ENCODE peak calls at places on chromosomes 6 and 20, in five cellular contexts. S, G, T, E and W are unnamed samples.

GRCh38 chr6:111823831-111824607 is 49.2 kb downstream of the FYN start:
- DNase-seq in E (peak), S (no peak), G (no peak), T (peak), W (no peak)

GRCh38 chr6:113645576-113645970 is 211.6 kb upstream of the MARCKS start:
- DNase-seq in E (peak), S (no peak), T (peak), G (peak), W (no peak)

GRCh38 chr6:118223316-118223715 is 316.3 kb downstream of the SLC35F1 start:
- DNase-seq in E (no peak), S (no peak), T (no peak), G (no peak), W (no peak)

GRCh38 chr6:129744201-129744879 is 34.4 kb upstream of the ARHGAP18 start:
- DNase-seq in G (peak), T (peak), E (peak), S (no peak), W (no peak)

GRCh38 chr20:44273231-44274215 is 26.4 kb downstream of the GDAP1L1 start:
- DNase-seq in S (no peak), G (no peak), E (no peak), T (no peak), W (no peak)

GRCh38 chr6:116229287-116229913 is 24.5 kb downstream of the TSPYL4 start:
- DNase-seq in G (no peak), S (peak), E (peak), T (peak), W (no peak)

GRCh38 chr6:167113935-167114910 is 8.7 kb upstream of the CCR6 start:
- DNase-seq in T (no peak), S (no peak), G (no peak), E (no peak), W (no peak)

GRCh38 chr20:17662333-17663039 is 19.6 kb downstream of the RRBP1 start:
- DNase-seq in G (no peak), S (no peak), T (peak), E (peak), W (no peak)

GRCh38 chr20:58669287-58670006 is 18.4 kb downstream of the STX16 start:
- DNase-seq in G (no peak), E (no peak), S (no peak), T (no peak), W (no peak)

GRCh38 chr6:117498159-117498558 is 15.7 kb downstream of the DCBLD1 start:
- DNase-seq in G (no peak), S (no peak), E (peak), T (peak), W (no peak)

GRCh38 chr6:166610104-166610503 is 16.9 kb downstream of the RPS6KA2 start:
- DNase-seq in G (no peak), T (no peak), S (no peak), E (no peak), W (no peak)

GRCh38 chr6:13261464-13261994 is 66.8 kb downstream of the TBC1D7 start:
- DNase-seq in T (no peak), G (no peak), S (no peak), E (no peak), W (no peak)

GRCh38 chr6:111427341-111428116 is 55.5 kb downstream of the REV3L start:
- DNase-seq in T (peak), E (peak), G (peak), S (no peak), W (peak)

GRCh38 chr20:51698252-51698651 is 69.9 kb downstream of the ATP9A start:
- DNase-seq in E (no peak), G (no peak), T (no peak), S (no peak), W (no peak)

GRCh38 chr20:51705400-51705799 is 62.8 kb downstream of the ATP9A start:
- DNase-seq in S (no peak), E (no peak), T (no peak), G (no peak), W (no peak)

GRCh38 chr20:51700809-51701285 is 67.3 kb downstream of the ATP9A start:
- DNase-seq in S (no peak), T (peak), G (peak), E (peak), W (peak)

DNA sequence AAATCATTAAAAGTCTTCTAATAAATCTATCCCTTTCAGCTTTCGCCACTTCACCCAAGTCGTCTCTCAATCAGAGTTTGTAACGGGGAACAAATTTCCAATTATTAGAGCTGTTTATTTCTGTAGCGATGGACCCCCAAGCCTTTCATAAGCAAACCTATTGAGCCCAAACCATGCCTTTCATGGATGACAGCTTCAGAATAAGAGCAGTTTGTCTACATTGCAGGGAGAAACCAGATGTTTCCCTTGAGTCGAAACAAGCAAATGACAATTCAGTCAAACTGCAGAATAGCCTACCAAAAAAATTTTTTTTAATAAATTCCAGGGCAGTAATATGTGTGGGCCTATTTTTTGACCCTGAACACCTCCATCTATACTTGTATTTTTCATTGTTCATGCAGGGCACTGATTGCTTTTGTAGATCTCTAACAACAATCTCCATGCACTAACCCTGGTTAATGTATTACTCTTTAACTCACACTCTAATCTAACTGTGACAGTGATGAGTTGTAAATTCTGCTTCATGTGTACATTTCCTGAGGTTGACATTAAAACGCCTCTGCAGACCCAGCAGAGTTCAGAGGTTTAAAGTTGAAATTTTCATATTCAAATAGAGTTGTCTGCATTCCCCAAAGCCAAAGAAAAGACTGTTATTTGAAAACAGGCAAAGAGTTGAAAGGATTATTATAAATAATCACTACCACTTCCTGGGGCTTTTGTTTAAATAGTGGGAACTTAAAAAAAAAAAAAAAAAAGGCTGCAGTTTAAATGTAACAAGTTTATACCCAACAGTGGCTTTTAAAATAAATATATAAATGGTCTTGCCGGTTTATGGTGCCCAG is 64.5 kb downstream of the ATP9A start:
- DNase-seq in S (no peak), G (no peak), T (no peak), E (no peak), W (no peak)
- TF ChIP-seq CTCF in S (no peak), G (no peak), T (no peak), E (no peak), W (no peak)

DNA sequence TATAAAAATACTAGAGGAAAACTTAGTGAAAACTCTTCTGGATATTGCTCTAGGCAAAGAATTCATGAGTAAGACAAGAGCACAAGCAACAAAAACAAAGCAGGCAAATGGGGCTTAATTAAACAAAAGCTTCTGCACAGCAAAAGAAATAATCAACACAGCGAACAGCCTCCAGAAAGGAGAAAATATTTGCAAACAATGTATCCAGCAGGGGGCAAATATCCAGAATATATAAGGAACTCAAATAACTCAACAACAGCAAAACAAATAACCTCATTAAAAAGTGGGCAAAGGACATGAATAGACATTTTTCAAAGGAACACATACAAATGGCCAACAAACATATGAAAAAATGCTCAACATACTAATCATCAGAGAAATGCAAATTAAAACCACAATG is 17.1 kb upstream of the HECA start:
- DNase-seq in S (no peak), T (no peak), G (no peak), E (peak), W (no peak)
- TF ChIP-seq CTCF in S (no peak), T (peak), G (peak), E (peak), W (no peak)

GRCh38 chr6:149929422-149929821 is 6.5 kb upstream of the RAET1G start:
- DNase-seq in T (no peak), G (no peak), S (no peak), E (no peak), W (peak)
- TF ChIP-seq CTCF in T (peak), G (peak), S (no peak), E (peak), W (peak)

GRCh38 chr6:52904562-52905279 is 4.8 kb downstream of the GSTA3 start:
- DNase-seq in T (no peak), E (peak), S (no peak), G (no peak), W (peak)
- TF ChIP-seq CTCF in T (peak), E (peak), S (no peak), G (peak), W (no peak)

GRCh38 chr6:158150701-158151100 is 17.4 kb downstream of the SERAC1 start:
- DNase-seq in S (no peak), E (peak), G (no peak), T (peak), W (no peak)
- TF ChIP-seq CTCF in S (no peak), E (no peak), G (no peak), T (no peak), W (no peak)

GRCh38 chr6:40714576-40715500 is 127.7 kb upstream of the LRFN2 start:
- DNase-seq in E (no peak), G (no peak), T (no peak), S (no peak), W (peak)

GRCh38 chr6:40714143-40714542 is 127.0 kb upstream of the LRFN2 start:
- DNase-seq in S (no peak), G (no peak), E (no peak), T (no peak), W (no peak)

GRCh38 chr6:40715501-40716403 is 128.6 kb upstream of the LRFN2 start:
- DNase-seq in E (no peak), S (no peak), G (no peak), T (no peak), W (no peak)

GRCh38 chr6:40710626-40711354 is 123.6 kb upstream of the LRFN2 start:
- DNase-seq in T (no peak), E (no peak), S (no peak), G (no peak), W (no peak)

GRCh38 chr6:40713002-40713719 is 126.0 kb upstream of the LRFN2 start:
- DNase-seq in E (no peak), S (no peak), T (peak), G (no peak), W (no peak)
- TF ChIP-seq CTCF in E (no peak), S (no peak), T (peak), G (no peak), W (no peak)

DNA sequence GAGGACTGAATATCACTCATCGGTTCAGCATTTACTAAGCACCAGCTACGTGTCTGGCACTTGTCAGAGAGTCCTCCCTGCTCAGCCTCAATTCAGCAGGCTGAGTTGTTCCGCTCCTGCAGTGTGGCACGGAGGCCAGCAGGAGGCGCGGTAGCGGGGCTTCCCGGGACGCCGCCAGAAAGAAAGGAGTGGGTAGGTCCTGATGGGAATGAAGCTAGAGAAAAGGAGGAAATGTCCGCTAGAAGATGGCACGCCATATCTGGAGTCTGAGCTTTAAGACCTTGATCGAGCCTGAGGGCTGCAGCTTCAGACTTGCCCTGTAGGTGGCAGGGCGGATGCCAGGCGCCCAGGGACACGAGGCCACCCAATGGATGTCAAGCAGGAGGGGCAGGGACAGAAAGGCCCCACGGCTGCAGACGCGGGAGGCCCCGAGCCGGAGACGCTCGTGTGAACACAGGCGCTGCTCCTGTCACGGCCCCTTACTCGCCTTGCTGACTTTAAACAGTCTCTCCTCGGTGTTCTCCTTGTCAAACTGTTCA is 18.7 kb downstream of the SERPINB6 start:
- DNase-seq in T (peak), G (no peak), S (peak), E (peak), W (peak)
- TF ChIP-seq CTCF in T (peak), G (peak), S (peak), E (peak), W (peak)

DNA sequence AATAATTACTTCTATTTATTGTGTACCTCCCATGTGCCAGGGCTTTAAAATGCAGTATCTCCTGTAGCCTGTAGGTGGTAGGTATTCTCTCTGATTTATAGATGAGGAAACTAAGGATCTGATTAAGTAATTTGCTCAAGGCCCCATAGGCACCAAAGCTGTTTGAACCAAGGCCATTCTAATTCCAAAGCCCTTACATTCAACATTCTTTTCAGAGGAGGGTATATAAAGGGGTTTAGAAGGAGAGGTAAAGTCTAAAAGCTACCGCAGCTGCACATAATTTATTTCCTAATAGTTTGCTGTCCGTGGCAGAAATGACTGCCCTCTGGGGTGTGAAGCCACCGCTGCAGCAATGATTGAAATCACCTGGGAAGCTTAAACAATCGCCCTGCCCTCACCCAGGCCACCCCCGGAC is 95.0 kb upstream of the FAM8A1 start:
- DNase-seq in T (peak), E (peak), S (no peak), G (no peak), W (no peak)
- TF ChIP-seq CTCF in T (peak), E (peak), S (no peak), G (peak), W (no peak)

GRCh38 chr20:21047981-21048380 is 58.2 kb downstream of the LINC00237 start:
- DNase-seq in G (no peak), S (no peak), E (no peak), T (no peak), W (no peak)

GRCh38 chr20:21050710-21051109 is 55.4 kb downstream of the LINC00237 start:
- DNase-seq in E (no peak), T (no peak), S (no peak), G (no peak), W (no peak)

GRCh38 chr20:21046413-21047070 is 59.6 kb downstream of the LINC00237 start:
- DNase-seq in T (no peak), E (no peak), G (no peak), S (no peak), W (no peak)

GRCh38 chr20:21052241-21052640 is 53.9 kb downstream of the LINC00237 start:
- DNase-seq in S (no peak), G (no peak), E (no peak), T (no peak), W (no peak)

DNA sequence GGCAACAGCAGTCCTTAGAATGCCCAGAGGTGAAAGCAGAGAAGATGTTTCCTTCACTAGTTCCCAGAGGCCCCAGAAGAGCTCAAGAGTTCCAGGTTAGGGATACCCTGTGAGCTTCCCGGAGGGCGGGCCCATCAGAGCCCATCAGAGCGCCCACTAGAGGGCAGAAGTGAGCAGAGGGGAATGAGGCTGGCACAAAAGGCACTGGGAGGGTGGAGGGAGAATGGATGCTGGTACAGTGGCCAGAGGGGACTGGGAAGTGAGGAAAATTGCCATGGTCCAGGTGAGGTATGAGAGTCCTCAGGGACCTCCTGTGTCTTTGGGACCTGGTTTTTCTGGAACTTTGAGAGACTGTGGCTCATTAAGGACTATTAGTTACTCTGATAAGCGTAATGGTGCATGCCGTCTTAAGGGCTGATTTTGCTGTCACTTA is 57.3 kb downstream of the LINC00237 start:
- DNase-seq in E (peak), S (no peak), T (no peak), G (peak), W (peak)
- TF ChIP-seq CTCF in E (peak), S (no peak), T (peak), G (peak), W (no peak)